ENCODE peak calls at places on chromosomes 6 and 20, in ten cellular contexts. L, N, K, M, G, B, D, U, H and Y are unnamed samples.

GRCh38 chr20:50762435-50763201 is 31.2 kb downstream of the PARD6B start:
- DNase-seq in N (no peak), U (peak; percentile 70), G (peak; percentile 68), L (peak; percentile 93), K (peak; percentile 92), M (no peak), B (no peak), H (peak; percentile 62), D (peak; percentile 82), Y (no peak)

GRCh38 chr20:10209091-10209490 is 9.5 kb upstream of the SNAP25 start:
- DNase-seq in D (no peak), K (no peak), U (peak; percentile 55), M (no peak), H (peak; percentile 50), B (no peak), L (no peak), N (no peak), G (no peak), Y (no peak)

GRCh38 chr6:50145125-50145524 is 95.4 kb upstream of the DEFB112 start:
- DNase-seq in H (no peak), U (no peak), B (peak; percentile 15), D (no peak), N (no peak), G (no peak), K (no peak), L (no peak), M (no peak), Y (peak; percentile 4)

GRCh38 chr6:49548613-49549304 is 1.7 kb upstream of the C6orf141 start:
- DNase-seq in U (no peak), M (no peak), K (no peak), B (peak; percentile 50), N (peak; percentile 71), G (no peak), H (no peak), L (no peak), D (no peak), Y (no peak)

GRCh38 chr6:125611573-125612399 is 137.6 kb upstream of the HEY2 start:
- DNase-seq in N (peak; percentile 63), K (no peak), L (peak; percentile 66), G (no peak), D (no peak), H (peak; percentile 34), M (no peak), U (peak; percentile 41), B (peak; percentile 55), Y (no peak)

GRCh38 chr6:136959471-136959891 is 37.4 kb downstream of the SLC35D3 start:
- DNase-seq in K (no peak), H (no peak), L (peak; percentile 87), B (peak; percentile 84), D (no peak), M (no peak), N (peak; percentile 75), U (no peak), G (no peak), Y (no peak)

GRCh38 chr6:139490482-139490881 is 116.0 kb upstream of the CITED2 start:
- DNase-seq in N (no peak), D (no peak), M (no peak), K (no peak), B (no peak), H (no peak), L (no peak), G (no peak), U (no peak), Y (no peak)

GRCh38 chr6:75296811-75297779 is 12.5 kb upstream of the TMEM30A start:
- DNase-seq in N (no peak), U (peak; percentile 45), K (no peak), G (no peak), D (no peak), M (peak; percentile 37), B (peak; percentile 76), H (peak; percentile 42), L (no peak), Y (peak; percentile 77)

GRCh38 chr6:132929141-132929540 is 114.8 kb downstream of the RPS12 start:
- DNase-seq in L (no peak), K (no peak), D (no peak), M (no peak), B (no peak), H (peak; percentile 27), G (no peak), N (no peak), U (peak; percentile 39), Y (no peak)
- H3K27me3 ChIP-seq in L (no peaks in the 10 kb centered on the region), K (no peaks in the 10 kb centered on the region), D (no peaks in the 10 kb centered on the region), M (no peaks in the 10 kb centered on the region), B (no peaks in the 10 kb centered on the region), H (no peaks in the 10 kb centered on the region), G (no peaks in the 10 kb centered on the region), N (no peaks in the 10 kb centered on the region), U (peaks cover 2% of the 10 kb centered on the region), Y (peaks cover 44% of the 10 kb centered on the region)

GRCh38 chr6:112035446-112035845 is 18.5 kb upstream of the CCN6 start:
- DNase-seq in U (no peak), H (no peak), M (no peak), L (no peak), K (no peak), B (no peak), N (no peak), G (no peak), D (no peak), Y (no peak)
- H3K27ac ChIP-seq in U (no peak overlapping the region), H (no peak overlapping the region), M (no peak overlapping the region), L (no peak overlapping the region), K (peak overlapping the region; percentile 30), B (no peak overlapping the region), N (no peak overlapping the region), G (no peak overlapping the region), D (peak overlapping the region; percentile 44), Y (no peak overlapping the region)

GRCh38 chr6:28659250-28659566 is 133.5 kb downstream of the GPX5 start:
- DNase-seq in B (no peak), H (no peak), L (no peak), N (no peak), U (no peak), K (no peak), G (no peak), D (no peak), M (no peak), Y (no peak)

GRCh38 chr6:28657367-28657755 is 131.7 kb downstream of the GPX5 start:
- DNase-seq in K (no peak), U (no peak), B (no peak), N (no peak), M (no peak), L (no peak), D (no peak), G (no peak), H (no peak), Y (peak; percentile 17)

GRCh38 chr6:28656715-28657114 is 131.0 kb downstream of the GPX5 start:
- DNase-seq in G (no peak), K (no peak), U (no peak), L (no peak), D (no peak), M (no peak), H (no peak), N (no peak), B (no peak), Y (no peak)

GRCh38 chr6:28657756-28658465 is 132.2 kb downstream of the GPX5 start:
- DNase-seq in G (peak; percentile 54), K (no peak), H (peak; percentile 33), D (no peak), L (peak; percentile 37), N (peak; percentile 82), U (peak; percentile 56), M (no peak), B (peak; percentile 74), Y (peak; percentile 81)

DNA sequence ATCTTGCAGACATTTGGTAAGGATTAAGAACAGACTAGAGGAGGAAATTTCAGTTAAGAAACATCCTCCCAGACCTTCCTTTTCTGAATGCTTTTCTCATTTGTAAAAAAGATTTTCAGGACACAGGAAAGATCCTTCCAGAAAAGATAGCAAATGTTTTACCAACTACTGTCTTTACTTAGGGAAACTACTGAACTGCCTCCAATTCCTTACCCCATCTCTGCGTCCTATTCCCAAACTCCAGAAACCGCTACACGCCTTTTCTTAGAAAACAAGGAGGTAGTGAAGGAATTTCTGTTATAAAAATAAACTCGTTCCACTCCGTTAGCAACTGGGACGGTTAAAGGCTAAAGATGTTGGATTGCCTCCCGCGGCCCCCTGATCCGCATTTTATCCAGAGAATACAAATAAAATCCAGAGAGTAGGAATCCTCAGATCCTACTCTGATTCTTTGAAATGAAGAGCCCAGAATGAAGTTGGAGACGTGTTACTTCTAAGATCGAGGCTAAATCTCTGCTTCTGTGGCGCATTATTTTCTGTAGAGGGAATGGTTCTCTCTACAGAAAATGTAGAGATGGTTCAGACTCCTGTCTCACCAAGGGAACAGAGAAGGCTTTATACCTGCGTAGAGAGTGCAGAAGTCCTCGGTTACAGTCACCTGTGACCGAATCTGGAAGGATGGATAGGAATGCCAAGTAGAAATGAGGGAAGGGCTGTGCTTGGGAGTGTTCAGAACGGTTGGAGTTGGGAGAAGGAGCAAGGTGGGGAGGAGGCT is 133.0 kb downstream of the GPX5 start:
- DNase-seq in M (no peak), H (no peak), B (peak; percentile 56), U (no peak), G (no peak), N (peak; percentile 67), D (no peak), L (no peak), K (no peak), Y (no peak)
- H3K4me3 ChIP-seq in M (peak overlapping the region; percentile 75), H (peak overlapping the region; percentile 76), B (peak overlapping the region; percentile 63), U (peak overlapping the region; percentile 45), G (peak overlapping the region; percentile 58), N (peak overlapping the region; percentile 93), D (peak overlapping the region; percentile 58), L (peak overlapping the region; percentile 12), K (peak overlapping the region; percentile 22), Y (peak overlapping the region; percentile 57)

GRCh38 chr6:167125950-167126349 is 3.1 kb downstream of the CCR6 start:
- DNase-seq in N (no peak), M (no peak), D (no peak), U (no peak), G (no peak), B (no peak), K (no peak), H (no peak), L (no peak), Y (no peak)

GRCh38 chr6:167122827-167123657 is at the start of gene CCR6:
- DNase-seq in G (no peak), K (no peak), D (no peak), M (no peak), H (no peak), L (no peak), B (no peak), U (no peak), N (no peak), Y (no peak)

GRCh38 chr6:167125405-167125804 is 2.5 kb downstream of the CCR6 start:
- DNase-seq in D (no peak), G (no peak), L (no peak), N (no peak), U (no peak), H (no peak), B (no peak), K (no peak), M (no peak), Y (no peak)

GRCh38 chr6:167122041-167122826 is 662 bp upstream of the CCR6 start:
- DNase-seq in H (no peak), M (no peak), K (no peak), N (no peak), B (no peak), G (no peak), U (no peak), D (no peak), L (no peak), Y (no peak)

GRCh38 chr6:167124753-167125152 is 1.9 kb downstream of the CCR6 start:
- DNase-seq in M (no peak), D (no peak), G (no peak), N (no peak), B (no peak), L (no peak), K (no peak), U (no peak), H (no peak), Y (no peak)
- H3K27me3 ChIP-seq in M (no peaks in the 10 kb centered on the region), D (peaks cover 37% of the 10 kb centered on the region), G (no peaks in the 10 kb centered on the region), N (no peaks in the 10 kb centered on the region), B (no peaks in the 10 kb centered on the region), L (no peaks in the 10 kb centered on the region), K (peaks cover 8% of the 10 kb centered on the region), U (no peaks in the 10 kb centered on the region), H (no peaks in the 10 kb centered on the region), Y (no peaks in the 10 kb centered on the region)